ENCODE peak calls at places on chromosomes 12 and 14, in four cellular contexts. D is HepG2, P is A549, Y is H1. L is an unnamed sample.

GRCh38 chr12:128823916-128824839 is at the start of gene SLC15A4:
- DNase-seq in Y (peak; percentile 85), P (peak; percentile 98), D (peak; percentile 86), L (peak; percentile 97)

GRCh38 chr14:77059276-77059934 is 30.9 kb upstream of the IRF2BPL start:
- DNase-seq in P (peak; percentile 51), D (peak; percentile 51), Y (no peak), L (peak; percentile 77)

GRCh38 chr14:100653409-100653808 is 66.2 kb upstream of the BEGAIN start:
- DNase-seq in P (no peak), Y (no peak), D (no peak), L (peak; percentile 48)

GRCh38 chr14:90720832-90721231 is 95.4 kb downstream of the TTC7B start:
- DNase-seq in Y (no peak), P (no peak), D (no peak), L (no peak)

GRCh38 chr12:9667403-9667802 is 2.1 kb upstream of the CLEC2D start:
- DNase-seq in Y (no peak), P (no peak), D (no peak), L (no peak)

GRCh38 chr14:34211732-34212131 is 250.3 kb downstream of the SPTSSA start:
- DNase-seq in D (no peak), P (no peak), Y (no peak), L (no peak)

GRCh38 chr14:100679707-100680438 is 46.8 kb upstream of the DLK1 start:
- DNase-seq in Y (no peak), P (no peak), D (peak; percentile 83), L (no peak)

GRCh38 chr14:30291216-30291615 is 267.7 kb upstream of the G2E3 start:
- DNase-seq in P (no peak), Y (no peak), D (no peak), L (no peak)

GRCh38 chr14:68961781-68962584 is 17.1 kb downstream of the ACTN1 start:
- DNase-seq in P (no peak), D (no peak), Y (no peak), L (peak; percentile 24)

GRCh38 chr14:73613046-73613383 is 698 bp downstream of the ACOT6 start:
- DNase-seq in D (no peak), Y (no peak), P (no peak), L (no peak)

GRCh38 chr12:68352067-68352466 is 19.9 kb upstream of the MDM1 start:
- DNase-seq in D (no peak), Y (no peak), P (no peak), L (peak; percentile 50)

GRCh38 chr12:124388679-124389536 is 94.0 kb downstream of the RFLNA start:
- DNase-seq in Y (no peak), P (peak; percentile 74), D (peak; percentile 79), L (no peak)

GRCh38 chr14:40218282-40218941 is 786.2 kb upstream of the FBXO33 start:
- DNase-seq in Y (no peak), P (no peak), D (no peak), L (no peak)

GRCh38 chr14:80434574-80435321 is 223.4 kb upstream of the DIO2 start:
- DNase-seq in P (no peak), D (no peak), Y (no peak), L (no peak)

GRCh38 chr14:57583396-57583795 is 89.7 kb upstream of the CCDC198 start:
- DNase-seq in P (no peak), D (no peak), Y (no peak), L (no peak)

GRCh38 chr14:65461730-65462129 is 49.2 kb downstream of the FUT8 start:
- DNase-seq in P (no peak), Y (no peak), D (no peak), L (no peak)

GRCh38 chr14:77738559-77739250 is 22.3 kb downstream of the SNW1 start:
- DNase-seq in P (no peak), Y (no peak), D (no peak), L (no peak)

GRCh38 chr12:54879132-54879531 is 24.8 kb downstream of the MUCL1 start:
- DNase-seq in P (no peak), Y (no peak), D (no peak), L (no peak)

GRCh38 chr14:103109789-103110415 is 13.4 kb upstream of the TNFAIP2 start:
- DNase-seq in D (peak; percentile 73), P (no peak), Y (no peak), L (peak; percentile 28)

GRCh38 chr12:6314776-6315175 is 4.3 kb downstream of the PLEKHG6 start:
- DNase-seq in P (no peak), Y (no peak), D (no peak), L (no peak)
- TF ChIP-seq PHF8 in P (no peak), Y (no peak), D (no peak), L (no peak)

GRCh38 chr12:49897276-49897675 is 6.4 kb downstream of the FAIM2 start:
- DNase-seq in Y (no peak), P (no peak), D (no peak), L (no peak)
- TF ChIP-seq KDM1A in Y (no peak), P (no peak), D (no peak), L (no peak)

GRCh38 chr12:116525418-116526001 is 33.7 kb upstream of the MAP1LC3B2 start:
- DNase-seq in P (peak; percentile 72), Y (no peak), D (no peak), L (no peak)
- TF ChIP-seq PHF8 in P (no peak), Y (no peak), D (no peak), L (no peak)

DNA sequence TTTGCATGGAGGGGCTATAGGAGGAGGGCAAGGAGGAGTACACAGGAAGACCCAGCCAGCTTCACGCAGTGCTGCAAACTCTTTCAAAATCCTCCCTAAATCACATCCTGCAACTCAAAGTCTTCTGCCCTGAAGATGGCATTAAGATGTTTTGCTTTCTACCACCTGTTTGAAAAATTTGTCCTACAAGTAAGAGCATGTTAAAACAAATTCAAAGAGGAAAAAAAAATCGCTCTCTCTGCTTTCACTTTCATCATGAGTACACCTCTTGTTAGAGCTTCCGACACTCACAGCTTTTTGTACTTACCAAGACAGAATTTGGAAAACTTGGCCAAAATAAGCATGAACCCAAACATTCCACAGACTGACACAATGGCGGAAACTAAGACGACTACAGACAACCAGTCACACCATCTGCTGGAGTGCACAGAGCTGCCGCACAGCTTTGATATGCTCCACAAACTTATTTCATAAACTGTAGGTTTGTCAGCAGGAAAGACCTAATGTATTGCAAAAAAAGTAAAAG is 21.3 kb downstream of the GCH1 start:
- DNase-seq in Y (no peak), D (no peak), P (no peak), L (no peak)
- TF ChIP-seq KDM1A in Y (no peak), D (no peak), P (no peak), L (no peak)

DNA sequence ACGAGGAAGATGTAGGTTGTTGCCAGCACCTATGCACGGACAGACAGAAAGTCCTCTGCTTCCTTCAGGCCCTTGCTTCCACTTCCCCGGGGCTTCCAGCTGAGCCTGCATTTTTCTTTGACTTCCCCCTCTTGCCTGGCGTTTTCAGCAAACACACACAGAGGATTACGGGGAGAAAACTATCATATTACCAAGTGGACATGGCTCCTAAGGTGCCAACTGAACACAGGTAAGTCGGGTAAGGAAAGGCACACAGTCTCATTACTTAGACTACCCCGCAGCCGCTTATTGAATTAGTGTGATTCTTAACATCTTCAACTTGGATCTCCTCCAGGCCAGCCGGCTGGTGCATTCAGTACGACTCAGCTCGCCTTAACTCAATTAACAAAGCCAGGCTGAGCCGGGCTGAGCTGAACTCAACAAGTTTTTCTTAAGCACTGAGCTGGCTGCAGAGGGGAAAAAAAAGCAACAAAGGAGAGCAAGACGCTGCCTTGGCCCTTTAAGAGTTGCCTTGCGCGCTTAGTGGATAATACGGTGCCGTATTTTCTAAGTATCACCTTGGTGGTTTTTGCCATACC is 19.2 kb upstream of the MAP1LC3B2 start:
- DNase-seq in D (no peak), P (no peak), Y (no peak), L (no peak)
- TF ChIP-seq PHF8 in D (no peak), P (no peak), Y (no peak), L (no peak)

L was measured in K562.